ENCODE peak calls at places on chromosomes 13 and 19, in seven cellular contexts. Z, L, B, N, J, P and K are unnamed samples.

GRCh38 chr19:6126335-6126974 is 9.0 kb upstream of the ACSBG2 start:
- DNase-seq in Z (peak), L (no peak), B (peak), N (peak), J (peak), P (peak), K (no peak)

GRCh38 chr13:36374063-36374462 is 27.9 kb upstream of the SPART start:
- DNase-seq in Z (no peak), L (no peak), B (no peak), N (no peak), J (no peak), P (no peak), K (no peak)

GRCh38 chr19:3250675-3251074 is 26.2 kb downstream of the CELF5 start:
- DNase-seq in Z (peak), L (no peak), B (peak), N (peak), J (no peak), P (peak), K (peak)

GRCh38 chr13:26663801-26664200 is 96.8 kb downstream of the GPR12 start:
- DNase-seq in Z (no peak), L (no peak), B (no peak), N (no peak), J (no peak), P (no peak), K (peak)

GRCh38 chr13:78133511-78133910 is 214.9 kb upstream of the EDNRB start:
- DNase-seq in Z (no peak), L (no peak), B (peak), N (no peak), J (no peak), P (no peak), K (no peak)

GRCh38 chr13:79369226-79369625 is 36.8 kb downstream of the RBM26 start:
- DNase-seq in Z (no peak), L (no peak), B (no peak), N (no peak), J (no peak), P (no peak), K (no peak)

GRCh38 chr13:48562296-48563066 is 29.6 kb upstream of the RCBTB2 start:
- DNase-seq in Z (no peak), L (no peak), B (no peak), N (peak), J (peak), P (no peak), K (no peak)

GRCh38 chr19:36225219-36225892 is 10.4 kb downstream of the ZNF146 start:
- DNase-seq in Z (no peak), L (no peak), B (no peak), N (no peak), J (no peak), P (no peak), K (no peak)

GRCh38 chr19:18023596-18024212 is 15.7 kb downstream of the ARRDC2 start:
- DNase-seq in Z (no peak), L (no peak), B (no peak), N (no peak), J (no peak), P (no peak), K (no peak)

DNA sequence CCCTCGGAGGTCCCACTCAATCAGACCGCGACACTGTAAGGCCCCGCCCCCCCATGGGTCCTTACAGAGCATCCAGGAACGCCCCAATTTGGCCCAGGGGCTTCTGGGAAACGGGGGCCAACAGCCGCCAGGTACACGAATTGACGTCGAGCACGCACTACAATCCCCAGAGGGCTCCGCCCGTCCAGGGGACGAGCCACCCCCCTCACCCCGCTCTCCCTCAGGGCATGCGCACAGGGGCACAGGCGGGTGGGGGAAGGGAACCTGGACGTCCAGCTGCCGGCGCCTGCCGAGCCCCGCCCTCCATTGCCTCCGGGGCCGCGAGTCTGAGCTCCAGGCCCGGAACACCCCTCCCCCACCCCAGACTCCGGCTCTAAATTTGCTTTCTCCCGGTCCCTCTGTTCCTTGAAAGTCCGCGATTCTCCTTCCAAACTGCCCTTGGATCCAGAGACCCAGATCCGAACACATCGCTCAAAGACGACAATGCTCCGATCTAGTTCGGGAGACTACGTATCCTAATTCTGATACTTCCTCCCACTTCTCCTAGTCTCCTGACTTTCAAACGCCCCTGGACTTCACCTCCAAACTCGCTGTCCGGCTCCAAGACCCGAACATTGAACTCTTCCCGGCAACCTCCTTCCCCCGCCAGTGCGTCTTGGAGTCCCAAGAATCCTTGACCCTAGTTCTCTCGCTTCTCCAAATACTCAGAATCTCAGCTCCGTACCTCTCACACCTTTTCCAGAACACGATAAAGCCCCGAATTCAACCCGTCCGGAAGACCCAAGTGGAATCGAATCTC is 805 bp downstream of the SERTAD3 start:
- DNase-seq in Z (peak), L (peak), B (peak), N (peak), J (peak), P (peak), K (peak)
- TF ChIP-seq JUND in Z (no peak), L (no peak), B (no peak), N (peak), J (no peak), P (no peak), K (no peak)

GRCh38 chr19:39475748-39476147 is 4.9 kb upstream of the TIMM50 start:
- DNase-seq in Z (no peak), L (no peak), B (no peak), N (no peak), J (no peak), P (no peak), K (no peak)
- TF ChIP-seq JUND in Z (no peak), L (no peak), B (no peak), N (no peak), J (no peak), P (no peak), K (no peak)

GRCh38 chr13:52454459-52454824 is 836 bp upstream of the CKAP2 start:
- DNase-seq in Z (no peak), L (no peak), B (peak), N (peak), J (peak), P (no peak), K (peak)
- TF ChIP-seq JUND in Z (no peak), L (no peak), B (no peak), N (no peak), J (no peak), P (no peak), K (no peak)

DNA sequence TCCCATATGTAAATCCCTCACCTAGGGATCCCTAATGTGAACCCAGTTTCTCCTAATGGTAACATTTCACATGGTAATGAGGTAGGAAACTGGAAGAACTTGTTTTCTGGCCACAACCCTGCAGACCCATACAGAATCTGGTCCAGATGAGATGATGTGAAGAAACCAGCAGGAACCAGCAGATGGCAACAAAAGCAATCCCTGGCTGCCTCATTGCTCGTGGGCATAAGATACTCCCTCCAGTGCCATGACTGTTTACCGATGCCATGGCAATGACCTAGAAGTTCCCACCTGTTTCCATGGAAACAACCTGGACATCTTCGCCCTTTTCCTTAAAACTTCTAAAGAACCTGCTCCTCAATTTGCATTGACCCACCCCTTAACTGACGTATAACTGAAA is 1.4 kb upstream of the CD209 start:
- DNase-seq in Z (peak), L (peak), B (no peak), N (no peak), J (no peak), P (peak), K (peak)
- TF ChIP-seq JUND in Z (no peak), L (no peak), B (no peak), N (no peak), J (no peak), P (no peak), K (no peak)

GRCh38 chr13:106381083-106381482 is 154.4 kb downstream of the EFNB2 start:
- DNase-seq in Z (no peak), L (no peak), B (no peak), N (no peak), J (no peak), P (no peak), K (no peak)
- TF ChIP-seq JUND in Z (no peak), L (no peak), B (no peak), N (no peak), J (no peak), P (no peak), K (no peak)

GRCh38 chr19:57818378-57818777 is 3.7 kb upstream of the ZNF552 start:
- DNase-seq in Z (no peak), L (no peak), B (no peak), N (no peak), J (no peak), P (peak), K (no peak)
- TF ChIP-seq JUND in Z (no peak), L (no peak), B (no peak), N (no peak), J (no peak), P (no peak), K (no peak)